ENCODE peak calls at places on chromosome 12, in six cellular contexts. M is MM.1S, W is mammary epithelial cell, N is GM23248, G is H1, T is IMR-90. A is an unnamed sample.

GRCh38 chr12:74317078-74317581 is 220.5 kb upstream of the ATXN7L3B start:
- DNase-seq in M (peak; percentile 20), W (peak; percentile 21), N (no peak), G (no peak), T (no peak), A (no peak)

GRCh38 chr12:59620326-59620725 is 24.5 kb downstream of the SLC16A7 start:
- DNase-seq in M (no peak), W (no peak), N (no peak), G (no peak), T (no peak), A (no peak)

GRCh38 chr12:25020621-25021243 is 71.8 kb upstream of the BCAT1 start:
- DNase-seq in M (peak; percentile 58), W (no peak), N (no peak), G (no peak), T (no peak), A (no peak)

GRCh38 chr12:30067156-30067555 is 283.4 kb upstream of the TMTC1 start:
- DNase-seq in M (no peak), W (no peak), N (peak; percentile 64), G (no peak), T (peak; percentile 36), A (peak; percentile 47)

GRCh38 chr12:30440826-30441602 is 254.7 kb downstream of the IPO8 start:
- DNase-seq in M (no peak), W (no peak), N (peak; percentile 53), G (no peak), T (peak; percentile 27), A (no peak)

GRCh38 chr12:49673446-49674317 is 33.5 kb downstream of the FMNL3 start:
- DNase-seq in M (no peak), W (peak; percentile 71), N (peak; percentile 98), G (peak; percentile 61), T (peak; percentile 94), A (peak; percentile 93)

GRCh38 chr12:25089738-25090137 is 105.2 kb downstream of the DNAI7 start:
- DNase-seq in M (peak; percentile 15), W (peak; percentile 73), N (no peak), G (no peak), T (no peak), A (no peak)

GRCh38 chr12:2856901-2857495 is at the start of gene TEX52:
- DNase-seq in M (no peak), W (no peak), N (no peak), G (peak; percentile 63), T (no peak), A (no peak)

GRCh38 chr12:4144676-4145075 is 128.9 kb upstream of the CCND2 start:
- DNase-seq in M (no peak), W (no peak), N (no peak), G (no peak), T (no peak), A (no peak)

GRCh38 chr12:111768159-111768895 is 1.6 kb downstream of the ALDH2 start:
- DNase-seq in M (no peak), W (no peak), N (no peak), G (no peak), T (no peak), A (no peak)

GRCh38 chr12:19196959-19197630 is 67.6 kb downstream of the PLEKHA5 start:
- DNase-seq in M (no peak), W (no peak), N (no peak), G (no peak), T (peak; percentile 32), A (no peak)

GRCh38 chr12:51953011-51953568 is 1.6 kb downstream of the ACVR1B start:
- DNase-seq in M (no peak), W (no peak), N (no peak), G (no peak), T (no peak), A (no peak)

GRCh38 chr12:6494351-6494743 is 445 bp downstream of the NCAPD2 start:
- DNase-seq in M (no peak), W (no peak), N (no peak), G (no peak), T (no peak), A (no peak)

GRCh38 chr12:11755311-11755930 is 105.9 kb downstream of the ETV6 start:
- DNase-seq in M (no peak), W (no peak), N (no peak), G (no peak), T (peak; percentile 31), A (no peak)

GRCh38 chr12:117571321-117571720 is 209.9 kb upstream of the NOS1 start:
- DNase-seq in M (no peak), W (no peak), N (no peak), G (no peak), T (no peak), A (no peak)

GRCh38 chr12:49068879-49069506 is 786 bp downstream of the RHEBL1 start:
- DNase-seq in M (no peak), W (no peak), N (no peak), G (peak; percentile 58), T (no peak), A (peak; percentile 69)

GRCh38 chr12:51694146-51694545 is 103.1 kb downstream of the SCN8A start:
- DNase-seq in M (no peak), W (no peak), N (no peak), G (no peak), T (no peak), A (no peak)

GRCh38 chr12:62772556-62772955 is 162.4 kb downstream of the PPM1H start:
- DNase-seq in M (no peak), W (peak; percentile 9), N (peak; percentile 22), G (no peak), T (peak; percentile 47), A (no peak)

GRCh38 chr12:58939399-58940100 is 19.2 kb upstream of the LRIG3 start:
- DNase-seq in M (no peak), W (no peak), N (no peak), G (no peak), T (no peak), A (no peak)

GRCh38 chr12:94148841-94149780 is 734 bp downstream of the PLXNC1 start:
- DNase-seq in M (peak; percentile 70), W (peak; percentile 17), N (peak; percentile 57), G (peak; percentile 85), T (peak; percentile 23), A (peak; percentile 89)

GRCh38 chr12:50195832-50196231 is 28.7 kb upstream of the CERS5 start:
- DNase-seq in M (no peak), W (no peak), N (peak; percentile 63), G (no peak), T (no peak), A (peak; percentile 73)

GRCh38 chr12:126474703-126475102 is 1409.5 kb downstream of the AACS start:
- DNase-seq in M (no peak), W (no peak), N (no peak), G (no peak), T (no peak), A (no peak)

GRCh38 chr12:63403256-63403655 is 252.3 kb upstream of the AVPR1A start:
- DNase-seq in M (no peak), W (no peak), N (no peak), G (no peak), T (no peak), A (no peak)

GRCh38 chr12:131929530-131930456 is 717 bp downstream of the PUS1 start:
- DNase-seq in M (no peak), W (peak; percentile 40), N (peak; percentile 68), G (no peak), T (peak; percentile 10), A (peak; percentile 91)

GRCh38 chr12:113135178-113136127 is at the start of gene RASAL1:
- DNase-seq in M (peak; percentile 37), W (peak; percentile 38), N (no peak), G (peak; percentile 99), T (no peak), A (peak; percentile 66)

GRCh38 chr12:58557156-58557555 is 363.1 kb downstream of the LRIG3 start:
- DNase-seq in M (no peak), W (peak; percentile 25), N (peak; percentile 69), G (no peak), T (peak; percentile 83), A (peak; percentile 87)

GRCh38 chr12:22333751-22334695 is 484 bp downstream of the ST8SIA1 start:
- DNase-seq in M (no peak), W (no peak), N (no peak), G (peak; percentile 63), T (no peak), A (peak; percentile 66)

DNA sequence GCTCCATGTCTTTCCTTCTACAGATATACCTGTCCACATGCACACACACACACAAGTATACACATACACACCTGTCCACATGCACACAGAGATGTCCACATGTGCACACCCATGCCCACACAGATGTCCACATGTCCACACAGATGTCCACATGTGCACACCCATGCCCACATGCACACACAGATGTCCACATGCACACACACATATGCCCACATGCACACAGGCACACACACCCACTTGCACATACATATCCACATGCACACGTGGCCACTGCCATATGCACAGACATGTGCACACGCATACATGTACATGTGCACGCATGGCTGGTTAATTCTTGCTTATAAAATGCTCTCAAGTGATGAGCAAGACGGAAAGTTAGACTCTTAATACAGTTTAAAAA is 32.2 kb downstream of the ELK3 start:
- DNase-seq in M (no peak), W (no peak), N (no peak), G (no peak), T (no peak), A (no peak)
- H4K20me1 ChIP-seq in M (no peaks in the 10 kb centered on the region), W (no peaks in the 10 kb centered on the region), N (no peaks in the 10 kb centered on the region), G (no peaks in the 10 kb centered on the region), T (peaks cover 26% of the 10 kb centered on the region), A (no peaks in the 10 kb centered on the region)

GRCh38 chr12:124842073-124842749 is 21.5 kb downstream of the SCARB1 start:
- DNase-seq in M (no peak), W (no peak), N (no peak), G (no peak), T (no peak), A (peak; percentile 65)

GRCh38 chr12:124837958-124838803 is 25.5 kb downstream of the SCARB1 start:
- DNase-seq in M (no peak), W (peak; percentile 98), N (peak; percentile 96), G (no peak), T (peak; percentile 98), A (peak; percentile 97)

GRCh38 chr12:124842800-124843510 is 20.7 kb downstream of the SCARB1 start:
- DNase-seq in M (no peak), W (no peak), N (no peak), G (no peak), T (no peak), A (peak; percentile 76)

GRCh38 chr12:124844411-124845397 is 19.0 kb downstream of the SCARB1 start:
- DNase-seq in M (no peak), W (no peak), N (no peak), G (no peak), T (no peak), A (peak; percentile 34)

DNA sequence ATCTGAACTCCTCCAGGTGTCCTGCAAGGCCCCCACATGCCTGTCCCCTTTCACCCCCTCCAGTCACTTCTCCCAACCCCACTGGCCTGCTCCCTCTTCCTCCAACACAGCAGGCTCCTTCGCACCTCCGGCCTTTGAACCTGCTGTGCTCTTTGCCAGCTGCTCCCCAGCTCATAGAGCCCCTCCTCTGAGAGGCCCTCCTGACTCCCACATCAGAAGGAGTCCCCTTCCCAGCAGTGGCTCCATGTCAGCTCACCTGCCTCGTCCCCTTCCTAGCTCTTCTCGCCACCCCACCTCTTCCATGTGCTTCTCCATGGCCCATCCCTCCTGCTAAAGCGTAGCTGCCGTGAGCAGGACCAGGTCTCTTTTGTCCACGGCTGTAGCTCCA is 22.1 kb downstream of the SCARB1 start:
- DNase-seq in M (no peak), W (no peak), N (no peak), G (no peak), T (no peak), A (peak; percentile 73)
- H4K20me1 ChIP-seq in M (no peaks in the 10 kb centered on the region), W (peaks cover 3% of the 10 kb centered on the region), N (no peaks in the 10 kb centered on the region), G (no peaks in the 10 kb centered on the region), T (no peaks in the 10 kb centered on the region), A (no peaks in the 10 kb centered on the region)

GRCh38 chr12:53994268-53994690 is 5.7 kb upstream of the HOXC9 start:
- DNase-seq in M (no peak), W (no peak), N (no peak), G (no peak), T (no peak), A (peak; percentile 88)
- H4K20me1 ChIP-seq in M (no peaks in the 10 kb centered on the region), W (no peaks in the 10 kb centered on the region), N (no peaks in the 10 kb centered on the region), G (peaks cover 30% of the 10 kb centered on the region), T (no peaks in the 10 kb centered on the region), A (peaks cover 27% of the 10 kb centered on the region)

GRCh38 chr12:104586325-104587048 is 129.7 kb downstream of the CHST11 start:
- DNase-seq in M (no peak), W (no peak), N (no peak), G (no peak), T (no peak), A (no peak)
- H4K20me1 ChIP-seq in M (no peaks in the 10 kb centered on the region), W (no peaks in the 10 kb centered on the region), N (no peaks in the 10 kb centered on the region), G (no peaks in the 10 kb centered on the region), T (no peaks in the 10 kb centered on the region), A (no peaks in the 10 kb centered on the region)

A was measured in osteoblast.